ENCODE peak calls at places on chromosome 12, in ten cellular contexts. One of them, this sample, is unnamed.

GRCh38 chr12:68772714-68773113 is 26.7 kb downstream of the SLC35E3 start:
- DNase-seq in GM12892: no peak
- DNase-seq in GM12891: no peak
- DNase-seq in transverse colon: peak
- DNase-seq in prostate gland: no peak
- DNase-seq in ovary: no peak
- DNase-seq in K562: no peak
- DNase-seq in body of pancreas: no peak
- DNase-seq in IMR-90: no peak
- DNase-seq in thyroid gland: no peak
- DNase-seq in this sample: no peak

GRCh38 chr12:89880695-89881350 is 172.2 kb upstream of the ATP2B1 start:
- DNase-seq in GM12892: peak
- DNase-seq in GM12891: peak
- DNase-seq in transverse colon: peak
- DNase-seq in prostate gland: no peak
- DNase-seq in ovary: no peak
- DNase-seq in K562: no peak
- DNase-seq in body of pancreas: no peak
- DNase-seq in IMR-90: no peak
- DNase-seq in thyroid gland: no peak
- DNase-seq in this sample: no peak

GRCh38 chr12:46944104-46944503 is 118.3 kb upstream of the SLC38A4 start:
- DNase-seq in GM12892: no peak
- DNase-seq in GM12891: no peak
- DNase-seq in transverse colon: no peak
- DNase-seq in prostate gland: no peak
- DNase-seq in ovary: no peak
- DNase-seq in K562: no peak
- DNase-seq in body of pancreas: no peak
- DNase-seq in IMR-90: peak
- DNase-seq in thyroid gland: no peak
- DNase-seq in this sample: no peak

GRCh38 chr12:110301065-110301806 is 20.2 kb downstream of the ATP2A2 start:
- DNase-seq in GM12892: no peak
- DNase-seq in GM12891: no peak
- DNase-seq in transverse colon: no peak
- DNase-seq in prostate gland: no peak
- DNase-seq in ovary: no peak
- DNase-seq in K562: no peak
- DNase-seq in body of pancreas: no peak
- DNase-seq in IMR-90: no peak
- DNase-seq in thyroid gland: no peak
- DNase-seq in this sample: no peak

GRCh38 chr12:26271889-26272492 is 76.6 kb downstream of the SSPN start:
- DNase-seq in GM12892: no peak
- DNase-seq in GM12891: no peak
- DNase-seq in transverse colon: peak
- DNase-seq in prostate gland: peak
- DNase-seq in ovary: peak
- DNase-seq in K562: no peak
- DNase-seq in body of pancreas: peak
- DNase-seq in IMR-90: peak
- DNase-seq in thyroid gland: peak
- DNase-seq in this sample: no peak

GRCh38 chr12:64480148-64480547 is 28.2 kb downstream of the TBK1 start:
- DNase-seq in GM12892: no peak
- DNase-seq in GM12891: no peak
- DNase-seq in transverse colon: no peak
- DNase-seq in prostate gland: no peak
- DNase-seq in ovary: no peak
- DNase-seq in K562: no peak
- DNase-seq in body of pancreas: no peak
- DNase-seq in IMR-90: peak
- DNase-seq in thyroid gland: no peak
- DNase-seq in this sample: no peak

GRCh38 chr12:106246891-106247730 is 709 bp downstream of the CKAP4 start:
- DNase-seq in GM12892: peak
- DNase-seq in GM12891: peak
- DNase-seq in transverse colon: peak
- DNase-seq in prostate gland: peak
- DNase-seq in ovary: peak
- DNase-seq in K562: no peak
- DNase-seq in body of pancreas: peak
- DNase-seq in IMR-90: peak
- DNase-seq in thyroid gland: peak
- DNase-seq in this sample: peak

GRCh38 chr12:62581288-62582064 is 114.8 kb downstream of the MON2 start:
- DNase-seq in GM12892: no peak
- DNase-seq in GM12891: no peak
- DNase-seq in transverse colon: no peak
- DNase-seq in prostate gland: no peak
- DNase-seq in ovary: no peak
- DNase-seq in K562: peak
- DNase-seq in body of pancreas: no peak
- DNase-seq in IMR-90: peak
- DNase-seq in thyroid gland: peak
- DNase-seq in this sample: no peak

GRCh38 chr12:67795235-67795634 is 146.7 kb downstream of the DYRK2 start:
- DNase-seq in GM12892: no peak
- DNase-seq in GM12891: no peak
- DNase-seq in transverse colon: no peak
- DNase-seq in prostate gland: no peak
- DNase-seq in ovary: no peak
- DNase-seq in K562: no peak
- DNase-seq in body of pancreas: no peak
- DNase-seq in IMR-90: peak
- DNase-seq in thyroid gland: no peak
- DNase-seq in this sample: no peak

GRCh38 chr12:32470936-32471335 is 71.6 kb downstream of the FGD4 start:
- DNase-seq in GM12892: no peak
- DNase-seq in GM12891: no peak
- DNase-seq in transverse colon: no peak
- DNase-seq in prostate gland: no peak
- DNase-seq in ovary: no peak
- DNase-seq in K562: no peak
- DNase-seq in body of pancreas: no peak
- DNase-seq in IMR-90: no peak
- DNase-seq in thyroid gland: no peak
- DNase-seq in this sample: no peak

GRCh38 chr12:50637870-50638481 is 125.9 kb upstream of the ATF1 start:
- DNase-seq in GM12892: no peak
- DNase-seq in GM12891: no peak
- DNase-seq in transverse colon: no peak
- DNase-seq in prostate gland: no peak
- DNase-seq in ovary: no peak
- DNase-seq in K562: peak
- DNase-seq in body of pancreas: no peak
- DNase-seq in IMR-90: peak
- DNase-seq in thyroid gland: no peak
- DNase-seq in this sample: no peak

GRCh38 chr12:88448337-88448944 is 131.8 kb downstream of the KITLG start:
- DNase-seq in GM12892: no peak
- DNase-seq in GM12891: no peak
- DNase-seq in transverse colon: no peak
- DNase-seq in prostate gland: no peak
- DNase-seq in ovary: no peak
- DNase-seq in K562: no peak
- DNase-seq in body of pancreas: no peak
- DNase-seq in IMR-90: no peak
- DNase-seq in thyroid gland: no peak
- DNase-seq in this sample: no peak

GRCh38 chr12:25458047-25458552 is 95.0 kb downstream of the LMNTD1 start:
- DNase-seq in GM12892: no peak
- DNase-seq in GM12891: no peak
- DNase-seq in transverse colon: no peak
- DNase-seq in prostate gland: no peak
- DNase-seq in ovary: no peak
- DNase-seq in K562: no peak
- DNase-seq in body of pancreas: peak
- DNase-seq in IMR-90: peak
- DNase-seq in thyroid gland: no peak
- DNase-seq in this sample: no peak

GRCh38 chr12:69240625-69240984 is 1.2 kb downstream of the CPSF6 start:
- DNase-seq in GM12892: no peak
- DNase-seq in GM12891: no peak
- DNase-seq in transverse colon: no peak
- DNase-seq in prostate gland: no peak
- DNase-seq in ovary: no peak
- DNase-seq in K562: no peak
- DNase-seq in body of pancreas: no peak
- DNase-seq in IMR-90: peak
- DNase-seq in thyroid gland: no peak
- DNase-seq in this sample: no peak

GRCh38 chr12:57836442-57837375 is 9.8 kb downstream of the CTDSP2 start:
- DNase-seq in GM12892: no peak
- DNase-seq in GM12891: peak
- DNase-seq in transverse colon: peak
- DNase-seq in prostate gland: peak
- DNase-seq in ovary: peak
- DNase-seq in K562: peak
- DNase-seq in body of pancreas: peak
- DNase-seq in IMR-90: peak
- DNase-seq in thyroid gland: peak
- DNase-seq in this sample: no peak
- TF ChIP-seq POLR2A in GM12892: no peak
- TF ChIP-seq POLR2A in GM12891: no peak
- TF ChIP-seq POLR2A in transverse colon: no peak
- TF ChIP-seq POLR2A in prostate gland: no peak
- TF ChIP-seq POLR2A in ovary: no peak
- TF ChIP-seq POLR2A in K562: no peak
- TF ChIP-seq POLR2A in body of pancreas: no peak
- TF ChIP-seq POLR2A in IMR-90: no peak
- TF ChIP-seq POLR2A in thyroid gland: no peak
- TF ChIP-seq POLR2A in this sample: no peak

DNA sequence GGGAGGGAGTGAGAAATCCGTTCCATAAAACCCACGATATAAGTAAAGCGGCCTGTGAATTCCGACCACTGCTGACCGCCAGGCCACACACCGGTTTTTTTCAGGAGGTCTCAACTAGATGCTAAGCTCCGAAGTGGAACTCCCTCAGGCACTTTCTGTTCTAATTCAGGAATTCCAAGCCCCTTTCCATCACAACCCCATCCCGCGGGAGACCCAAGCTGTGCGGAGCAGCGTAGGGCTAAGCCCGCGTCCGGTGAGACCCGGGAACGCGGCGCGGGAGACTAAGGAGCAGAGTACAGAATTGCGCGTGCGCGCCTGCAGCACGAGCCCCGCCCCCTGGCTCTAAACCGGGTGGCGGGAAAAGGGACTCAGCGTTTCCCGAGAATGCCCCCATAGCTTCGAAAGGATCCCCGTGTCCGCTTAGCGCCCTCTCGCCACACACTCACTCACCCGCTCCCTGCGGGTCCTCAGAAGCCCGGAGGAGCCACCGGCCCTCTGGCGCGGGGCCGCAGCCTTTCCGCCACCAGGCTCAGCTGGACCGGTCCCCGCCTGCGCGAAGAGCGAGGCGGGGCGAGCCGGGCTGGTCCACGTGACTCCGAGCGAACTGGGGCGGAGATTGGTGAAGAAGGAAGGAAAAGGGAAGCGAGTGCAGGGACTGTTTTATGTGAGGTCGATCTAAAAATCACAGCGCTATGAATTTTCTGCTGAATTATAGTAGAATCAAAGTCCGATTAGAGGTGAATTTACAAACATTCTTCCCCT is at the start of gene TIMELESS:
- DNase-seq in GM12892: peak
- DNase-seq in GM12891: peak
- DNase-seq in transverse colon: peak
- DNase-seq in prostate gland: peak
- DNase-seq in ovary: peak
- DNase-seq in K562: peak
- DNase-seq in body of pancreas: peak
- DNase-seq in IMR-90: peak
- DNase-seq in thyroid gland: peak
- DNase-seq in this sample: peak
- TF ChIP-seq POLR2A in GM12892: peak
- TF ChIP-seq POLR2A in GM12891: peak
- TF ChIP-seq POLR2A in transverse colon: peak
- TF ChIP-seq POLR2A in prostate gland: peak
- TF ChIP-seq POLR2A in ovary: peak
- TF ChIP-seq POLR2A in K562: peak
- TF ChIP-seq POLR2A in body of pancreas: peak
- TF ChIP-seq POLR2A in IMR-90: peak
- TF ChIP-seq POLR2A in thyroid gland: no peak
- TF ChIP-seq POLR2A in this sample: peak

GRCh38 chr12:122503147-122503751 is 2.5 kb upstream of the ZCCHC8 start:
- DNase-seq in GM12892: no peak
- DNase-seq in GM12891: no peak
- DNase-seq in transverse colon: no peak
- DNase-seq in prostate gland: no peak
- DNase-seq in ovary: no peak
- DNase-seq in K562: no peak
- DNase-seq in body of pancreas: no peak
- DNase-seq in IMR-90: peak
- DNase-seq in thyroid gland: no peak
- DNase-seq in this sample: no peak

GRCh38 chr12:122501489-122501989 is 807 bp upstream of the ZCCHC8 start:
- DNase-seq in GM12892: no peak
- DNase-seq in GM12891: no peak
- DNase-seq in transverse colon: no peak
- DNase-seq in prostate gland: no peak
- DNase-seq in ovary: no peak
- DNase-seq in K562: no peak
- DNase-seq in body of pancreas: no peak
- DNase-seq in IMR-90: no peak
- DNase-seq in thyroid gland: no peak
- DNase-seq in this sample: no peak

GRCh38 chr12:122499991-122500684 is 594 bp downstream of the ZCCHC8 start:
- DNase-seq in GM12892: peak
- DNase-seq in GM12891: peak
- DNase-seq in transverse colon: peak
- DNase-seq in prostate gland: peak
- DNase-seq in ovary: peak
- DNase-seq in K562: peak
- DNase-seq in body of pancreas: peak
- DNase-seq in IMR-90: peak
- DNase-seq in thyroid gland: peak
- DNase-seq in this sample: peak

GRCh38 chr12:122503783-122504590 is 3.3 kb upstream of the ZCCHC8 start:
- DNase-seq in GM12892: no peak
- DNase-seq in GM12891: no peak
- DNase-seq in transverse colon: no peak
- DNase-seq in prostate gland: no peak
- DNase-seq in ovary: no peak
- DNase-seq in K562: no peak
- DNase-seq in body of pancreas: no peak
- DNase-seq in IMR-90: no peak
- DNase-seq in thyroid gland: no peak
- DNase-seq in this sample: no peak

GRCh38 chr12:122500685-122501488 is at the start of gene ZCCHC8:
- DNase-seq in GM12892: peak
- DNase-seq in GM12891: peak
- DNase-seq in transverse colon: peak
- DNase-seq in prostate gland: peak
- DNase-seq in ovary: peak
- DNase-seq in K562: peak
- DNase-seq in body of pancreas: peak
- DNase-seq in IMR-90: peak
- DNase-seq in thyroid gland: peak
- DNase-seq in this sample: peak
- TF ChIP-seq POLR2A in GM12892: peak
- TF ChIP-seq POLR2A in GM12891: peak
- TF ChIP-seq POLR2A in transverse colon: peak
- TF ChIP-seq POLR2A in prostate gland: peak
- TF ChIP-seq POLR2A in ovary: peak
- TF ChIP-seq POLR2A in K562: peak
- TF ChIP-seq POLR2A in body of pancreas: peak
- TF ChIP-seq POLR2A in IMR-90: peak
- TF ChIP-seq POLR2A in thyroid gland: peak
- TF ChIP-seq POLR2A in this sample: peak

GRCh38 chr12:3085341-3086125 is 8.4 kb downstream of the TSPAN9 start:
- DNase-seq in GM12892: no peak
- DNase-seq in GM12891: no peak
- DNase-seq in transverse colon: no peak
- DNase-seq in prostate gland: no peak
- DNase-seq in ovary: no peak
- DNase-seq in K562: no peak
- DNase-seq in body of pancreas: no peak
- DNase-seq in IMR-90: no peak
- DNase-seq in thyroid gland: no peak
- DNase-seq in this sample: no peak
- TF ChIP-seq POLR2A in GM12892: no peak
- TF ChIP-seq POLR2A in GM12891: no peak
- TF ChIP-seq POLR2A in transverse colon: no peak
- TF ChIP-seq POLR2A in prostate gland: no peak
- TF ChIP-seq POLR2A in ovary: no peak
- TF ChIP-seq POLR2A in K562: no peak
- TF ChIP-seq POLR2A in body of pancreas: no peak
- TF ChIP-seq POLR2A in IMR-90: no peak
- TF ChIP-seq POLR2A in thyroid gland: no peak
- TF ChIP-seq POLR2A in this sample: no peak